ENCODE peak calls at places on chromosomes 6 and 20, in four cellular contexts. S is K562, L is HepG2, Y is GM12878. G is an unnamed sample.

GRCh38 chr6:133187114-133187513 is 54.0 kb upstream of the EYA4 start:
- DNase-seq in S (no peak), L (no peak), Y (no peak), G (no peak)

GRCh38 chr6:29488874-29489273 is 1.1 kb upstream of the MAS1L start:
- DNase-seq in S (no peak), L (no peak), Y (no peak), G (no peak)

GRCh38 chr6:37442416-37443218 is 9.6 kb downstream of the CMTR1 start:
- DNase-seq in S (no peak), L (no peak), Y (no peak), G (no peak)

GRCh38 chr6:114634016-114634415 is 291.2 kb upstream of the HS3ST5 start:
- DNase-seq in S (no peak), L (no peak), Y (no peak), G (no peak)

GRCh38 chr20:1861347-1861987 is 33.7 kb upstream of the SIRPA start:
- DNase-seq in S (no peak), L (no peak), Y (no peak), G (no peak)

GRCh38 chr20:24837721-24838456 is 111.2 kb upstream of the CST7 start:
- DNase-seq in S (no peak), L (no peak), Y (no peak), G (no peak)

GRCh38 chr6:13454286-13455221 is 32.8 kb downstream of the GFOD1 start:
- DNase-seq in S (no peak), L (no peak), Y (peak), G (no peak)

GRCh38 chr6:37433657-37434271 is 743 bp downstream of the CMTR1 start:
- DNase-seq in S (peak), L (peak), Y (peak), G (peak)

GRCh38 chr20:881051-881820 is 34.9 kb downstream of the ANGPT4 start:
- DNase-seq in S (no peak), L (no peak), Y (peak), G (no peak)

GRCh38 chr6:69622230-69622629 is 174.6 kb downstream of the LMBRD1 start:
- DNase-seq in S (peak), L (no peak), Y (no peak), G (no peak)

GRCh38 chr6:166934174-166934573 is 22.2 kb downstream of the RNASET2 start:
- DNase-seq in S (no peak), L (no peak), Y (no peak), G (no peak)
- TF ChIP-seq CREB1 in S (no peak), L (no peak), Y (no peak), G (no peak)

DNA sequence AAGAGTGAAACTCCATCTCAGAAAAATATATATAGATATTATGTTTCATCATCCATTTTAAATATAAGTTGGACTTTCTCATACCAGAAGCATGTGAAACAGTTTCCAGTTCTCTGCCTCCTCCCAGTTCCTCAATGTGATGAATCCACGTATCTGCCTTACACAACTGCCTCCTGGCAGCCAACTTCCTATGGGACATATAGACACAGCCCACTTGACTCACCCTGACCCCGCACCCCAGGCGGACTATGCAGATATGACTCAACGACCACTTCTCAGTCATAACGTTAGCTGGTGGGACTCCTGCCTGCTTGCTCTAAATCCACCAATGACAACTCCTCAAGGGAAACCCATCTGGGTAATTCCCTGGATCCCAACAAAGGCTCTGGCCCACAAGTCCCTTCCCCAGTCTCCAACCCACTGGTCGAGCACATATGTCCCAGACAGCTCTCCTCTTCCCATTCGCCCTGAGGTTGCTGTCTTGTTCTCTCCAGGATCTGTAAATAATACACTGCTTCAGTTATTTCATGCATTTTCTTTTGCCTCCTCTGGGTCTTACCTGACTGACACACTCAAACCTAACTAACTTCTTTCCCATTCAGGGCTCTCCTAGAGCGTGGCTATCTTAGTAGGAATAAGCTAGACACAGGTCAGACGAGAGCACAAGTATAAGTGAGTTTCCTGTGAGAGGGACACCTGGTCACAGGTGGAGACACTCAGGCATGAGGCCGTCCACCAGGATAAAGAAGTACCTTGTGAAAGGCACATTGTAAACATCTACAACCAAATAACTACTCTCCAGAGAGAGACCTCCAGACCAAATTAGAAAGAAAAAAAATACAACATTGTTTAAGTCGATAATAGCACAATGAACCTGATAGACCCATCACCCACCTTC is 548.5 kb downstream of the CD83 start:
- DNase-seq in S (peak), L (no peak), Y (no peak), G (no peak)
- TF ChIP-seq JUNB in S (no peak), L (no peak), Y (peak), G (no peak)

DNA sequence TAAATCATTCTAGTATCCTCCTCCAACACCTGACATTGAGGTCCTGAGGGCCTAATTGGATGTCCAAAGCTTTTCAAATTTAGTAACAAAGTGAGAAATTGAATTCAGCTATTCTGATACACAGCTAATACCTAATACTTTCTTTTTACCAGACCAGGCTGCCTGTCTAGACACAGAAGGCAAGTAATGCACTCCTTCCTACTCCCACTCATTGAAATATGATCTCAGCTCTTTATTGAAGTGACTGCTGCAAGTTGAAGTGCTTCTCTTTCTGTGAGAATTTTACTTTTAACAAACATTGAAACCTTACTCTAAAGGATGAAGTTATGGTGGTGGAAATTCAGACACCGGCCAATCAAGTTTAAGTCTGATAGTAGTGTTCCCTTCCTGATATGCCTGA is 90.8 kb upstream of the OGFRL1 start:
- DNase-seq in S (no peak), L (no peak), Y (no peak), G (no peak)
- TF ChIP-seq REST in S (no peak), L (no peak), Y (no peak), G (no peak)

GRCh38 chr20:51928931-51929330 is 126.6 kb upstream of the SALL4 start:
- DNase-seq in S (no peak), L (no peak), Y (no peak), G (no peak)
- TF ChIP-seq CREB1 in S (no peak), L (no peak), Y (no peak), G (no peak)

GRCh38 chr6:111013144-111013905 is 31.5 kb downstream of the RPF2 start:
- DNase-seq in S (no peak), L (no peak), Y (no peak), G (no peak)

GRCh38 chr6:111015656-111016190 is 33.9 kb downstream of the RPF2 start:
- DNase-seq in S (no peak), L (no peak), Y (no peak), G (no peak)

GRCh38 chr6:111012143-111012452 is 30.3 kb downstream of the RPF2 start:
- DNase-seq in S (no peak), L (no peak), Y (no peak), G (no peak)

DNA sequence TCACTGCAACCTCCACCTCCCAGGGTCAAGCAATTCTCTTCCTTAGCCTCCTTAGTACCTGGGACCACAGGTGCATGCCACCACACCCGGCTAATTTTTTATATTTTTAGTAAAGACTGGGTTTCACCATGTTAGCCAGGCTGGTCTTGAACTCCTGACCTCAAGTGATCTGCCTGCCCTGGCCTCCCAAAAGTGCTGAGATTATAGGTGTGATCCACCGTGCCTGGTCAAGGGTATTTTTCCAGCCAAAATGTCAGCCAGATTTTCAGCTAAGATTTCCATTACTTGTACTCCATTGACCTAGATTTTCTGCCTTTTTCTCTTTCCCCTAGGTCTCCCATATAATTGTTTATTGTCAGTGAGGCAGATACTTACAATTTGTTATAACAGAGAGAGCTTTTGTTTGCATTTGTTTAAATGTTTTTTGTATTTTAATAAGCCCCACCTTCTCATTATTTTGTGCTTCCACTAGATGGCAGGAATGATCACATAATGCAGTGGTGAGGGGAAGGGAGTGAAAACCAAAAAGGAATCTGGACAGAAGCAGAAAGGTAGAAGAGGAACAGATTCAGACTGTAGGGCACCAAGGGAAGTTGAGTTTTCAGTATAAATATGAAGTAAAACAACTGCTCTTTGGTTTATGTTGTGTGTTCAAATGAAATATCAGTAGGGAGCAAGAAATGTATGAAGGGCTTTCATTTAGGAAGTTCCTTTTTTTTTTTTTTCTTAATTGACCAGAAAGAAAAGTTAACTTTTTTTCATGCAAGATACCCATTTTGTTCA is 29.7 kb downstream of the RPF2 start:
- DNase-seq in S (peak), L (peak), Y (peak), G (peak)
- TF ChIP-seq JUNB in S (no peak), L (no peak), Y (no peak), G (no peak)

GRCh38 chr6:87701676-87702588 is at the start of gene AKIRIN2:
- DNase-seq in S (peak), L (peak), Y (peak), G (peak)
- TF ChIP-seq REST in S (no peak), L (no peak), Y (peak), G (no peak)

GRCh38 chr20:2890743-2891142 is 17.5 kb downstream of the PTPRA start:
- DNase-seq in S (peak), L (no peak), Y (no peak), G (no peak)
- TF ChIP-seq CREB1 in S (no peak), L (no peak), Y (no peak), G (no peak)

DNA sequence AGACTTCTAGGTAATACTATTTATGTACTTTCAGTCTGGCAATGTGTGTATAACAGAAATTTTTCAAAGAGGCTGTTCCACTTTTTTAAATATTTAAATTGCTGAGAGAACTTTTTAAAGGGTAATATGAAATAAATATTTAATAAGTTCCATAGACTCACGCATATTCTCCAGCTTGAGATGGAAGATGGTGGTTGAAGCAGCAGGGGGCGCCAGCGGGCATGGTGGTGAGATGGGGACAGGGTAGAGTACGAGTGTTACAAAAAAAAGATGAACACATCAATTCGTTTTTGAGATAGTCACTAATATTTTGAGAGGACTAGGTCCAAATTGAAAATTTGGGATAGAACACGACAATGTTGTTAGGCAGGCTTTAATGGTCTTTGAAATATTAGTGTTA is 68.4 kb downstream of the RSPO3 start:
- DNase-seq in S (peak), L (peak), Y (no peak), G (peak)
- TF ChIP-seq JUNB in S (no peak), L (no peak), Y (no peak), G (no peak)

G was measured in GM23338.